ENCODE peak calls at places on chromosomes 4 and X, in five cellular contexts. One of them, this sample, is unnamed.

GRCh38 chr4:26290276-26290675 is 30.5 kb upstream of the RBPJ start:
- DNase-seq in T follicular helper cell: no peak
- DNase-seq in endothelial cell: no peak
- DNase-seq in GM12864: no peak
- DNase-seq in left colon: no peak
- DNase-seq in this sample: no peak

GRCh38 chr4:170399894-170400293 is 310.1 kb upstream of the AADAT start:
- DNase-seq in T follicular helper cell: no peak
- DNase-seq in endothelial cell: no peak
- DNase-seq in GM12864: no peak
- DNase-seq in left colon: no peak
- DNase-seq in this sample: no peak

GRCh38 chrX:38126179-38126578 is 94.5 kb downstream of the SRPX start:
- DNase-seq in T follicular helper cell: no peak
- DNase-seq in endothelial cell: no peak
- DNase-seq in GM12864: no peak
- DNase-seq in left colon: no peak
- DNase-seq in this sample: no peak

GRCh38 chr4:62018537-62018936 is 818.4 kb downstream of the ADGRL3 start:
- DNase-seq in T follicular helper cell: no peak
- DNase-seq in endothelial cell: no peak
- DNase-seq in GM12864: no peak
- DNase-seq in left colon: no peak
- DNase-seq in this sample: no peak

GRCh38 chr4:165537028-165537648 is 158.3 kb downstream of the CPE start:
- DNase-seq in T follicular helper cell: no peak
- DNase-seq in endothelial cell: peak
- DNase-seq in GM12864: no peak
- DNase-seq in left colon: no peak
- DNase-seq in this sample: no peak

GRCh38 chrX:46255066-46255465 is 290.2 kb downstream of the ZNF674 start:
- DNase-seq in T follicular helper cell: no peak
- DNase-seq in endothelial cell: no peak
- DNase-seq in GM12864: no peak
- DNase-seq in left colon: no peak
- DNase-seq in this sample: no peak

GRCh38 chr4:78286281-78286680 is 229.2 kb downstream of the FRAS1 start:
- DNase-seq in T follicular helper cell: no peak
- DNase-seq in endothelial cell: no peak
- DNase-seq in GM12864: no peak
- DNase-seq in left colon: no peak
- DNase-seq in this sample: no peak

GRCh38 chr4:6269400-6269650 is 325 bp upstream of the WFS1 start:
- DNase-seq in T follicular helper cell: no peak
- DNase-seq in endothelial cell: no peak
- DNase-seq in GM12864: no peak
- DNase-seq in left colon: no peak
- DNase-seq in this sample: no peak

GRCh38 chr4:27913738-27914137 is 1053.1 kb downstream of the STIM2 start:
- DNase-seq in T follicular helper cell: no peak
- DNase-seq in endothelial cell: no peak
- DNase-seq in GM12864: no peak
- DNase-seq in left colon: no peak
- DNase-seq in this sample: no peak

GRCh38 chrX:15985937-15986336 is 131.3 kb upstream of the AP1S2 start:
- DNase-seq in T follicular helper cell: no peak
- DNase-seq in endothelial cell: no peak
- DNase-seq in GM12864: no peak
- DNase-seq in left colon: no peak
- DNase-seq in this sample: no peak

GRCh38 chr4:54110019-54110416 is 10.1 kb downstream of the GSX2 start:
- DNase-seq in T follicular helper cell: no peak
- DNase-seq in endothelial cell: no peak
- DNase-seq in GM12864: no peak
- DNase-seq in left colon: no peak
- DNase-seq in this sample: no peak

GRCh38 chr4:42568610-42569207 is 88.2 kb downstream of the ATP8A1 start:
- DNase-seq in T follicular helper cell: peak
- DNase-seq in endothelial cell: peak
- DNase-seq in GM12864: peak
- DNase-seq in left colon: peak
- DNase-seq in this sample: peak